ENCODE peak calls at places on chromosomes 13 and 19, in five cellular contexts. J, Q, E, W and X are unnamed samples.

GRCh38 chr13:66665991-66666390 is 564.1 kb downstream of the PCDH9 start:
- DNase-seq in J (peak), Q (peak), E (peak), W (no peak), X (peak)

GRCh38 chr13:43596924-43597598 is 189.7 kb downstream of the ENOX1 start:
- DNase-seq in J (no peak), Q (no peak), E (no peak), W (no peak), X (no peak)

GRCh38 chr19:54035215-54036178 is 28.2 kb downstream of the VSTM1 start:
- DNase-seq in J (peak), Q (peak), E (no peak), W (no peak), X (peak)

GRCh38 chr13:114012141-114012540 is 38.3 kb upstream of the C13orf46 start:
- DNase-seq in J (no peak), Q (no peak), E (no peak), W (peak), X (no peak)

GRCh38 chr19:40908981-40909380 is 26.9 kb upstream of the CYP2A7 start:
- DNase-seq in J (no peak), Q (no peak), E (no peak), W (no peak), X (no peak)

GRCh38 chr13:78131811-78132210 is 213.2 kb upstream of the EDNRB start:
- DNase-seq in J (peak), Q (no peak), E (no peak), W (no peak), X (no peak)

GRCh38 chr13:21232196-21232595 is 55.7 kb downstream of the MRPL57 start:
- DNase-seq in J (peak), Q (no peak), E (no peak), W (peak), X (no peak)

GRCh38 chr19:55459950-55460657 is 1.3 kb downstream of the ISOC2 start:
- DNase-seq in J (peak), Q (no peak), E (no peak), W (no peak), X (no peak)

GRCh38 chr19:43755256-43755801 is 567 bp upstream of the SMG9 start:
- DNase-seq in J (peak), Q (peak), E (no peak), W (peak), X (no peak)

GRCh38 chr13:97015661-97016350 is 21.5 kb upstream of the OXGR1 start:
- DNase-seq in J (no peak), Q (no peak), E (no peak), W (no peak), X (no peak)

GRCh38 chr13:113187263-113187669 is 21.2 kb downstream of the PCID2 start:
- DNase-seq in J (peak), Q (no peak), E (peak), W (peak), X (peak)

GRCh38 chr19:51001495-51001894 is at the start of gene KLK8:
- DNase-seq in J (no peak), Q (no peak), E (no peak), W (no peak), X (no peak)

GRCh38 chr13:97535619-97536018 is 101.7 kb downstream of the RAP2A start:
- DNase-seq in J (peak), Q (no peak), E (no peak), W (no peak), X (peak)

GRCh38 chr13:31088826-31089420 is 72.8 kb downstream of the HSPH1 start:
- DNase-seq in J (no peak), Q (no peak), E (no peak), W (no peak), X (no peak)

GRCh38 chr19:3443840-3444694 is 36.3 kb downstream of the SMIM24 start:
- DNase-seq in J (peak), Q (peak), E (no peak), W (peak), X (no peak)

GRCh38 chr19:47049307-47049700 is 880 bp upstream of the TMEM160 start:
- DNase-seq in J (peak), Q (peak), E (peak), W (peak), X (peak)

GRCh38 chr19:54114340-54114826 is 1.1 kb downstream of the TFPT start:
- DNase-seq in J (peak), Q (peak), E (no peak), W (no peak), X (no peak)

GRCh38 chr19:7883796-7884570 is 4.3 kb upstream of the LRRC8E start:
- DNase-seq in J (peak), Q (no peak), E (no peak), W (no peak), X (no peak)

GRCh38 chr13:37700887-37701286 is 102.3 kb upstream of the POSTN start:
- DNase-seq in J (peak), Q (no peak), E (no peak), W (no peak), X (no peak)

GRCh38 chr19:23996549-23996948 is 81.9 kb downstream of the ZNF726 start:
- DNase-seq in J (no peak), Q (peak), E (no peak), W (no peak), X (no peak)

GRCh38 chr13:108346376-108346775 is 76.9 kb downstream of the TNFSF13B start:
- DNase-seq in J (no peak), Q (no peak), E (no peak), W (no peak), X (no peak)

GRCh38 chr19:38270587-38271167 is 6.3 kb downstream of the SPINT2 start:
- DNase-seq in J (peak), Q (no peak), E (no peak), W (no peak), X (no peak)

GRCh38 chr19:29383696-29384095 is 142.1 kb upstream of the VSTM2B start:
- DNase-seq in J (no peak), Q (no peak), E (no peak), W (no peak), X (no peak)

GRCh38 chr19:38003427-38004099 is 96.6 kb downstream of the SIPA1L3 start:
- DNase-seq in J (peak), Q (peak), E (no peak), W (peak), X (peak)

GRCh38 chr19:535017-535835 is 3.7 kb downstream of the CDC34 start:
- DNase-seq in J (no peak), Q (no peak), E (no peak), W (no peak), X (no peak)

GRCh38 chr13:106533940-106534843 is 1.3 kb downstream of the EFNB2 start:
- DNase-seq in J (peak), Q (peak), E (no peak), W (peak), X (no peak)

GRCh38 chr19:51047031-51047335 is 12.2 kb upstream of the KLK12 start:
- DNase-seq in J (no peak), Q (no peak), E (no peak), W (no peak), X (no peak)

GRCh38 chr19:45717983-45718650 is 12.6 kb downstream of the FBXO46 start:
- DNase-seq in J (no peak), Q (peak), E (no peak), W (no peak), X (no peak)

GRCh38 chr19:33429891-33430673 is 56.6 kb downstream of the CEBPG start:
- DNase-seq in J (no peak), Q (no peak), E (no peak), W (peak), X (no peak)
- TF ChIP-seq CTCF in J (no peak), Q (no peak), E (no peak), W (no peak), X (no peak)

DNA sequence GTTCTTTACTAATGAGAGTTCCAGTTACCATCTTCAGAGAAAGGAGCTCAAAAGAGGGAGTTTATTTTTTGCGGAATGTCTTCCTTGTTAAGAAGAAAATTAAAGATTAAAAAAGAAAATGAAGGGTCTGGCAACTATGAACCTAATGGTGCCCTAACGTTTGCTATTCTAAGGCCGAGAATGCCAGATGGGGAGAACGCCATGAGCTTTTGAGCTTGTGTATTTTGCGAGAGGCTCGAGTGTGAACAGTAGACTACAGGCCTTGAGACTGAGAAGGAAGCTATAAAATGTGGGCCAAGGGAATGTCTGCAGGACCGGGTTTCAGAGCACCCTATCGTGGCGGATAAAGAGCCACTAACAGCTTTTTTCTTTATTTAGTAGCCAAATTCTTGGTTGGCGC is 6.7 kb downstream of the FGF14 start:
- DNase-seq in J (no peak), Q (no peak), E (no peak), W (no peak), X (no peak)
- H3K4me3 ChIP-seq in J (no peak), Q (peak), E (peak), W (peak), X (peak)

DNA sequence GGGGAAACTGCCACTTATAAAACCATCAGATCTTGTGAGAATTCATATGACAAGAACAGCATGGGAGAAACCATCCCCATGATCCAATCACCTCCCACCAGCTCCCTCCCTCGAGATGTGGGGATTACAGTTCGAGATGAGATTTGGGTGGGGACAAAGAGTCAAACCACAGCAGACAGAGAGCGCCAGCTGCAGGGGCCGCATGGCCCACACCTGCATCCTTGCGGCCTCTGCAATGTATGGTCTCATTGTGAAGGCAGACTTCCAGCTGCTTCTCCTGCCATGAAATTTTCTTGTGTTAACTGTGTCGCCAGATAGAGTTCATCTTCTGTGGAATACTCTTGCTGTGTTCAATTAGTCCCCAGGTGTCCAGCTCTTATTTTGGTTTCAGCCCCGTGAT is 17.3 kb upstream of the SLC15A1 start:
- DNase-seq in J (no peak), Q (no peak), E (no peak), W (no peak), X (no peak)
- TF ChIP-seq CTCF in J (no peak), Q (no peak), E (no peak), W (no peak), X (no peak)

GRCh38 chr19:5681446-5682292 is 842 bp downstream of the HSD11B1L start:
- DNase-seq in J (no peak), Q (no peak), E (no peak), W (no peak), X (no peak)
- H3K4me3 ChIP-seq in J (peak), Q (peak), E (peak), W (peak), X (peak)

GRCh38 chr19:11359421-11359820 is 4.2 kb downstream of the PLPPR2 start:
- DNase-seq in J (no peak), Q (no peak), E (no peak), W (no peak), X (no peak)

GRCh38 chr19:11356074-11356397 is 804 bp downstream of the PLPPR2 start:
- DNase-seq in J (no peak), Q (no peak), E (no peak), W (no peak), X (no peak)

GRCh38 chr19:11356676-11357550 is 1.7 kb downstream of the PLPPR2 start:
- DNase-seq in J (no peak), Q (no peak), E (no peak), W (no peak), X (no peak)

GRCh38 chr19:11361037-11361770 is 6.0 kb downstream of the PLPPR2 start:
- DNase-seq in J (no peak), Q (peak), E (no peak), W (no peak), X (no peak)

GRCh38 chr19:11355160-11356073 is at the start of gene PLPPR2:
- DNase-seq in J (peak), Q (peak), E (no peak), W (peak), X (no peak)
- TF ChIP-seq CTCF in J (no peak), Q (no peak), E (no peak), W (no peak), X (no peak)

DNA sequence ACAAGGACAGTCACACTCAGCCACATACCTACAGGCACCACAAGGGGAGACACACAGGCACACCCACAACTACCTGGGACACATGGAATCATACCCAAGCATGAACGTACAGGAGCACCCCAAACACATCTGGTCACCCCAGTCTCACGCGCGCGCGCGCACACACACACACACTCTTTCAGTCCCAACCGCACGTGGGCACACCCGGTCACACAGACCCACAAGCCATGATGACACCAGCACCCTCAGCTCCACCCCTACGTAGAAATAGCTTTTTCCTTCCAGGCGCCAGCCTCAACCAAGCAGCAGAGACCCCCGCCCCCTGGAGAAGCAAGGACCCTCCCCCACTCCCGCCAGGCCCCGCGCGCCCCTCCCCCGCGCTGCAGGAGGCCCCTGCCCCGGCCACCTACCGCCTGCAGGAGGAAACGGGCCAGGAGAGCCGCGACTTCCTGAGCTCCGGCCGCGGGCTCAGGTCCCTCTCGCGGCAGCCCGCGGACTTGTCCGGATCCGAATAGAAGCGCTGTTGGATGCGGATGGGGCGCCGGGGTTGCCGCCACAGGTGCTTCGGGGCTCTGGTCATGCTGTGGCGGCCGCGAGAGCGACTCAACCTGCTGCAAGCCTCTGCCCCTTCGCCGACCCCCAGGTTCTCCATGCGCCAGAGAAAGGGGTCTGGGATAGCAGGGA is 6.4 kb upstream of the PDE4C start:
- DNase-seq in J (no peak), Q (no peak), E (no peak), W (no peak), X (no peak)
- H3K4me3 ChIP-seq in J (no peak), Q (peak), E (no peak), W (no peak), X (no peak)

GRCh38 chr19:34017024-34017423 is 155.3 kb upstream of the LSM14A start:
- DNase-seq in J (no peak), Q (no peak), E (no peak), W (no peak), X (no peak)
- TF ChIP-seq CTCF in J (no peak), Q (no peak), E (no peak), W (no peak), X (no peak)